ENCODE peak calls at places on chromosomes 3 and 15, in five cellular contexts. One of them, this sample, is unnamed.
A peak's percentile ranks its signal among the peaks of the same experiment; 100 is the strongest.

GRCh38 chr3:15633766-15634588 is 32.4 kb downstream of the BTD start:
- DNase-seq in HT1080: no peak
- DNase-seq in stimulated activated CD8-positive, alpha-beta memory T cell treated with anti-CD3 and anti-CD28 coated beads, Interleukin-2, amount 100 ng/mL, for 1 hour: no peak
- DNase-seq in stimulated activated CD4-positive, alpha-beta T cell treated with anti-CD3 and anti-CD28 coated beads, Interleukin-12 subunit alpha, Interleukin-12 subunit beta, amount 100 ng/mL, for 24 hours: no peak
- DNase-seq in NCI-H748 treated with DMSO at 0.1 percent for 48 hours: no peak
- DNase-seq in this sample: no peak

GRCh38 chr3:177279118-177279815 is 82.0 kb upstream of the TBL1XR1 start:
- DNase-seq in HT1080: no peak
- DNase-seq in stimulated activated CD8-positive, alpha-beta memory T cell treated with anti-CD3 and anti-CD28 coated beads, Interleukin-2, amount 100 ng/mL, for 1 hour: no peak
- DNase-seq in stimulated activated CD4-positive, alpha-beta T cell treated with anti-CD3 and anti-CD28 coated beads, Interleukin-12 subunit alpha, Interleukin-12 subunit beta, amount 100 ng/mL, for 24 hours: no peak
- DNase-seq in NCI-H748 treated with DMSO at 0.1 percent for 48 hours: peak; percentile 44
- DNase-seq in this sample: peak; percentile 77

GRCh38 chr15:84810073-84810840 is 6.9 kb upstream of the ALPK3 start:
- DNase-seq in HT1080: peak; percentile 11
- DNase-seq in stimulated activated CD8-positive, alpha-beta memory T cell treated with anti-CD3 and anti-CD28 coated beads, Interleukin-2, amount 100 ng/mL, for 1 hour: no peak
- DNase-seq in stimulated activated CD4-positive, alpha-beta T cell treated with anti-CD3 and anti-CD28 coated beads, Interleukin-12 subunit alpha, Interleukin-12 subunit beta, amount 100 ng/mL, for 24 hours: no peak
- DNase-seq in NCI-H748 treated with DMSO at 0.1 percent for 48 hours: no peak
- DNase-seq in this sample: no peak

GRCh38 chr3:120640231-120640630 is 41.8 kb downstream of the HGD start:
- DNase-seq in HT1080: no peak
- DNase-seq in stimulated activated CD8-positive, alpha-beta memory T cell treated with anti-CD3 and anti-CD28 coated beads, Interleukin-2, amount 100 ng/mL, for 1 hour: no peak
- DNase-seq in stimulated activated CD4-positive, alpha-beta T cell treated with anti-CD3 and anti-CD28 coated beads, Interleukin-12 subunit alpha, Interleukin-12 subunit beta, amount 100 ng/mL, for 24 hours: no peak
- DNase-seq in NCI-H748 treated with DMSO at 0.1 percent for 48 hours: no peak
- DNase-seq in this sample: no peak

GRCh38 chr15:22226034-22226790 is 145.9 kb downstream of the OR4M2 start:
- DNase-seq in HT1080: no peak
- DNase-seq in stimulated activated CD8-positive, alpha-beta memory T cell treated with anti-CD3 and anti-CD28 coated beads, Interleukin-2, amount 100 ng/mL, for 1 hour: no peak
- DNase-seq in stimulated activated CD4-positive, alpha-beta T cell treated with anti-CD3 and anti-CD28 coated beads, Interleukin-12 subunit alpha, Interleukin-12 subunit beta, amount 100 ng/mL, for 24 hours: no peak
- DNase-seq in NCI-H748 treated with DMSO at 0.1 percent for 48 hours: no peak
- DNase-seq in this sample: no peak

GRCh38 chr3:106093616-106094015 is 224.8 kb upstream of the CBLB start:
- DNase-seq in HT1080: no peak
- DNase-seq in stimulated activated CD8-positive, alpha-beta memory T cell treated with anti-CD3 and anti-CD28 coated beads, Interleukin-2, amount 100 ng/mL, for 1 hour: no peak
- DNase-seq in stimulated activated CD4-positive, alpha-beta T cell treated with anti-CD3 and anti-CD28 coated beads, Interleukin-12 subunit alpha, Interleukin-12 subunit beta, amount 100 ng/mL, for 24 hours: no peak
- DNase-seq in NCI-H748 treated with DMSO at 0.1 percent for 48 hours: no peak
- DNase-seq in this sample: no peak

GRCh38 chr3:125024817-125025216 is 31.0 kb downstream of the HEG1 start:
- DNase-seq in HT1080: no peak
- DNase-seq in stimulated activated CD8-positive, alpha-beta memory T cell treated with anti-CD3 and anti-CD28 coated beads, Interleukin-2, amount 100 ng/mL, for 1 hour: no peak
- DNase-seq in stimulated activated CD4-positive, alpha-beta T cell treated with anti-CD3 and anti-CD28 coated beads, Interleukin-12 subunit alpha, Interleukin-12 subunit beta, amount 100 ng/mL, for 24 hours: no peak
- DNase-seq in NCI-H748 treated with DMSO at 0.1 percent for 48 hours: peak; percentile 6
- DNase-seq in this sample: peak; percentile 22

GRCh38 chr3:171351676-171352075 is 108.5 kb downstream of the TNIK start:
- DNase-seq in HT1080: peak; percentile 100
- DNase-seq in stimulated activated CD8-positive, alpha-beta memory T cell treated with anti-CD3 and anti-CD28 coated beads, Interleukin-2, amount 100 ng/mL, for 1 hour: no peak
- DNase-seq in stimulated activated CD4-positive, alpha-beta T cell treated with anti-CD3 and anti-CD28 coated beads, Interleukin-12 subunit alpha, Interleukin-12 subunit beta, amount 100 ng/mL, for 24 hours: no peak
- DNase-seq in NCI-H748 treated with DMSO at 0.1 percent for 48 hours: no peak
- DNase-seq in this sample: no peak

GRCh38 chr15:42084465-42085235 is 9.7 kb downstream of the PLA2G4D start:
- DNase-seq in HT1080: peak; percentile 73
- DNase-seq in stimulated activated CD8-positive, alpha-beta memory T cell treated with anti-CD3 and anti-CD28 coated beads, Interleukin-2, amount 100 ng/mL, for 1 hour: no peak
- DNase-seq in stimulated activated CD4-positive, alpha-beta T cell treated with anti-CD3 and anti-CD28 coated beads, Interleukin-12 subunit alpha, Interleukin-12 subunit beta, amount 100 ng/mL, for 24 hours: peak; percentile 41
- DNase-seq in NCI-H748 treated with DMSO at 0.1 percent for 48 hours: peak; percentile 1
- DNase-seq in this sample: peak; percentile 51

GRCh38 chr3:114155370-114155821 is 23.5 kb downstream of the DRD3 start:
- DNase-seq in HT1080: peak; percentile 21
- DNase-seq in stimulated activated CD8-positive, alpha-beta memory T cell treated with anti-CD3 and anti-CD28 coated beads, Interleukin-2, amount 100 ng/mL, for 1 hour: no peak
- DNase-seq in stimulated activated CD4-positive, alpha-beta T cell treated with anti-CD3 and anti-CD28 coated beads, Interleukin-12 subunit alpha, Interleukin-12 subunit beta, amount 100 ng/mL, for 24 hours: peak; percentile 15
- DNase-seq in NCI-H748 treated with DMSO at 0.1 percent for 48 hours: no peak
- DNase-seq in this sample: no peak

GRCh38 chr15:40421246-40422157 is 15.9 kb downstream of the IVD start:
- DNase-seq in HT1080: peak; percentile 48
- DNase-seq in stimulated activated CD8-positive, alpha-beta memory T cell treated with anti-CD3 and anti-CD28 coated beads, Interleukin-2, amount 100 ng/mL, for 1 hour: peak; percentile 62
- DNase-seq in stimulated activated CD4-positive, alpha-beta T cell treated with anti-CD3 and anti-CD28 coated beads, Interleukin-12 subunit alpha, Interleukin-12 subunit beta, amount 100 ng/mL, for 24 hours: peak; percentile 83
- DNase-seq in NCI-H748 treated with DMSO at 0.1 percent for 48 hours: peak; percentile 5
- DNase-seq in this sample: peak; percentile 40

GRCh38 chr15:29410342-29410741 is 140.7 kb upstream of the NSMCE3 start:
- DNase-seq in HT1080: no peak
- DNase-seq in stimulated activated CD8-positive, alpha-beta memory T cell treated with anti-CD3 and anti-CD28 coated beads, Interleukin-2, amount 100 ng/mL, for 1 hour: no peak
- DNase-seq in stimulated activated CD4-positive, alpha-beta T cell treated with anti-CD3 and anti-CD28 coated beads, Interleukin-12 subunit alpha, Interleukin-12 subunit beta, amount 100 ng/mL, for 24 hours: no peak
- DNase-seq in NCI-H748 treated with DMSO at 0.1 percent for 48 hours: no peak
- DNase-seq in this sample: no peak

GRCh38 chr3:129577925-129578742 is 28.3 kb downstream of the PLXND1 start:
- DNase-seq in HT1080: no peak
- DNase-seq in stimulated activated CD8-positive, alpha-beta memory T cell treated with anti-CD3 and anti-CD28 coated beads, Interleukin-2, amount 100 ng/mL, for 1 hour: no peak
- DNase-seq in stimulated activated CD4-positive, alpha-beta T cell treated with anti-CD3 and anti-CD28 coated beads, Interleukin-12 subunit alpha, Interleukin-12 subunit beta, amount 100 ng/mL, for 24 hours: no peak
- DNase-seq in NCI-H748 treated with DMSO at 0.1 percent for 48 hours: no peak
- DNase-seq in this sample: no peak

GRCh38 chr3:129892857-129893615 is 475 bp downstream of the TMCC1 start:
- DNase-seq in HT1080: peak; percentile 52
- DNase-seq in stimulated activated CD8-positive, alpha-beta memory T cell treated with anti-CD3 and anti-CD28 coated beads, Interleukin-2, amount 100 ng/mL, for 1 hour: peak; percentile 45
- DNase-seq in stimulated activated CD4-positive, alpha-beta T cell treated with anti-CD3 and anti-CD28 coated beads, Interleukin-12 subunit alpha, Interleukin-12 subunit beta, amount 100 ng/mL, for 24 hours: peak; percentile 40
- DNase-seq in NCI-H748 treated with DMSO at 0.1 percent for 48 hours: peak; percentile 48
- DNase-seq in this sample: no peak

GRCh38 chr3:189303584-189303983 is 131.8 kb downstream of the TPRG1 start:
- DNase-seq in HT1080: no peak
- DNase-seq in stimulated activated CD8-positive, alpha-beta memory T cell treated with anti-CD3 and anti-CD28 coated beads, Interleukin-2, amount 100 ng/mL, for 1 hour: no peak
- DNase-seq in stimulated activated CD4-positive, alpha-beta T cell treated with anti-CD3 and anti-CD28 coated beads, Interleukin-12 subunit alpha, Interleukin-12 subunit beta, amount 100 ng/mL, for 24 hours: no peak
- DNase-seq in NCI-H748 treated with DMSO at 0.1 percent for 48 hours: no peak
- DNase-seq in this sample: peak; percentile 36

GRCh38 chr3:51718547-51719412 is 11.9 kb downstream of the GRM2 start:
- DNase-seq in HT1080: peak; percentile 62
- DNase-seq in stimulated activated CD8-positive, alpha-beta memory T cell treated with anti-CD3 and anti-CD28 coated beads, Interleukin-2, amount 100 ng/mL, for 1 hour: no peak
- DNase-seq in stimulated activated CD4-positive, alpha-beta T cell treated with anti-CD3 and anti-CD28 coated beads, Interleukin-12 subunit alpha, Interleukin-12 subunit beta, amount 100 ng/mL, for 24 hours: peak; percentile 75
- DNase-seq in NCI-H748 treated with DMSO at 0.1 percent for 48 hours: peak; percentile 16
- DNase-seq in this sample: peak; percentile 62

GRCh38 chr15:92869263-92869940 is 30.7 kb upstream of the CHD2 start:
- DNase-seq in HT1080: peak; percentile 63
- DNase-seq in stimulated activated CD8-positive, alpha-beta memory T cell treated with anti-CD3 and anti-CD28 coated beads, Interleukin-2, amount 100 ng/mL, for 1 hour: no peak
- DNase-seq in stimulated activated CD4-positive, alpha-beta T cell treated with anti-CD3 and anti-CD28 coated beads, Interleukin-12 subunit alpha, Interleukin-12 subunit beta, amount 100 ng/mL, for 24 hours: no peak
- DNase-seq in NCI-H748 treated with DMSO at 0.1 percent for 48 hours: no peak
- DNase-seq in this sample: no peak

GRCh38 chr3:152835311-152836102 is 576 bp downstream of the P2RY1 start:
- DNase-seq in HT1080: peak; percentile 75
- DNase-seq in stimulated activated CD8-positive, alpha-beta memory T cell treated with anti-CD3 and anti-CD28 coated beads, Interleukin-2, amount 100 ng/mL, for 1 hour: no peak
- DNase-seq in stimulated activated CD4-positive, alpha-beta T cell treated with anti-CD3 and anti-CD28 coated beads, Interleukin-12 subunit alpha, Interleukin-12 subunit beta, amount 100 ng/mL, for 24 hours: peak; percentile 13
- DNase-seq in NCI-H748 treated with DMSO at 0.1 percent for 48 hours: no peak
- DNase-seq in this sample: no peak

GRCh38 chr3:195148553-195148952 is 122.4 kb downstream of the XXYLT1 start:
- DNase-seq in HT1080: no peak
- DNase-seq in stimulated activated CD8-positive, alpha-beta memory T cell treated with anti-CD3 and anti-CD28 coated beads, Interleukin-2, amount 100 ng/mL, for 1 hour: no peak
- DNase-seq in stimulated activated CD4-positive, alpha-beta T cell treated with anti-CD3 and anti-CD28 coated beads, Interleukin-12 subunit alpha, Interleukin-12 subunit beta, amount 100 ng/mL, for 24 hours: no peak
- DNase-seq in NCI-H748 treated with DMSO at 0.1 percent for 48 hours: no peak
- DNase-seq in this sample: no peak

GRCh38 chr15:69265347-69265955 is 33.3 kb upstream of the PAQR5 start:
- DNase-seq in HT1080: peak; percentile 12
- DNase-seq in stimulated activated CD8-positive, alpha-beta memory T cell treated with anti-CD3 and anti-CD28 coated beads, Interleukin-2, amount 100 ng/mL, for 1 hour: no peak
- DNase-seq in stimulated activated CD4-positive, alpha-beta T cell treated with anti-CD3 and anti-CD28 coated beads, Interleukin-12 subunit alpha, Interleukin-12 subunit beta, amount 100 ng/mL, for 24 hours: no peak
- DNase-seq in NCI-H748 treated with DMSO at 0.1 percent for 48 hours: no peak
- DNase-seq in this sample: no peak

GRCh38 chr3:115808239-115808638 is 184.9 kb downstream of the GAP43 start:
- DNase-seq in HT1080: no peak
- DNase-seq in stimulated activated CD8-positive, alpha-beta memory T cell treated with anti-CD3 and anti-CD28 coated beads, Interleukin-2, amount 100 ng/mL, for 1 hour: no peak
- DNase-seq in stimulated activated CD4-positive, alpha-beta T cell treated with anti-CD3 and anti-CD28 coated beads, Interleukin-12 subunit alpha, Interleukin-12 subunit beta, amount 100 ng/mL, for 24 hours: no peak
- DNase-seq in NCI-H748 treated with DMSO at 0.1 percent for 48 hours: no peak
- DNase-seq in this sample: no peak

GRCh38 chr3:86982883-86983282 is 8.1 kb downstream of the VGLL3 start:
- DNase-seq in HT1080: no peak
- DNase-seq in stimulated activated CD8-positive, alpha-beta memory T cell treated with anti-CD3 and anti-CD28 coated beads, Interleukin-2, amount 100 ng/mL, for 1 hour: no peak
- DNase-seq in stimulated activated CD4-positive, alpha-beta T cell treated with anti-CD3 and anti-CD28 coated beads, Interleukin-12 subunit alpha, Interleukin-12 subunit beta, amount 100 ng/mL, for 24 hours: no peak
- DNase-seq in NCI-H748 treated with DMSO at 0.1 percent for 48 hours: no peak
- DNase-seq in this sample: no peak